ENCODE peak calls at places on chromosome 11, in eight cellular contexts. M is nephron progenitor cell; X is CD4-positive, alpha-beta T cell; W is activated T-cell treated with anti-CD3 and anti-CD28 coated beads for 1 hour; P is NCI-H1436; L is SJSA1; T is SHP77; I is activated CD4-positive, alpha-beta T cell treated with anti-CD3 and anti-CD28 coated beads, Interleukin-2, amount 10 ng/mL, durations not matched to agents 7 days and 5 days. C is an unnamed sample.

GRCh38 chr11:128548655-128549255 is 38.6 kb downstream of the ETS1 start:
- DNase-seq in M (peak), X (peak), W (no peak), P (no peak), L (no peak), T (no peak), I (peak), C (no peak)

GRCh38 chr11:2316169-2316962 is 14.6 kb downstream of the TSPAN32 start:
- DNase-seq in M (no peak), X (no peak), W (no peak), P (no peak), L (no peak), T (no peak), I (no peak), C (peak)

GRCh38 chr11:72083414-72083813 is 2.8 kb downstream of the LRRC51 start:
- DNase-seq in M (no peak), X (no peak), W (no peak), P (no peak), L (no peak), T (no peak), I (no peak), C (no peak)

GRCh38 chr11:114290503-114291239 is 5.5 kb upstream of the NNMT start:
- DNase-seq in M (no peak), X (no peak), W (no peak), P (no peak), L (no peak), T (no peak), I (no peak), C (no peak)

GRCh38 chr11:46557684-46558151 is 36.1 kb downstream of the AMBRA1 start:
- DNase-seq in M (no peak), X (no peak), W (no peak), P (no peak), L (peak), T (peak), I (no peak), C (no peak)

GRCh38 chr11:25775608-25776007 is 556.3 kb upstream of the ANO3 start:
- DNase-seq in M (no peak), X (no peak), W (no peak), P (no peak), L (no peak), T (no peak), I (no peak), C (no peak)

GRCh38 chr11:130947058-130947457 is 30.8 kb upstream of the SNX19 start:
- DNase-seq in M (no peak), X (no peak), W (no peak), P (no peak), L (no peak), T (no peak), I (no peak), C (no peak)

GRCh38 chr11:35812850-35813249 is 131.0 kb upstream of the LDLRAD3 start:
- DNase-seq in M (no peak), X (no peak), W (no peak), P (no peak), L (no peak), T (no peak), I (no peak), C (no peak)